ENCODE peak calls at places on chromosome 11, in six cellular contexts. One of them, this sample, is unnamed.

GRCh38 chr11:134497586-134497985 is 85.5 kb upstream of the B3GAT1 start:
- DNase-seq in heart left ventricle: no peak
- DNase-seq in K562: no peak
- DNase-seq in prostate gland: peak
- DNase-seq in right atrium auricular region: no peak
- DNase-seq in GM06990: no peak
- DNase-seq in this sample: no peak

GRCh38 chr11:118211006-118211405 is 13.8 kb downstream of the JAML start:
- DNase-seq in heart left ventricle: peak
- DNase-seq in K562: no peak
- DNase-seq in prostate gland: no peak
- DNase-seq in right atrium auricular region: no peak
- DNase-seq in GM06990: no peak
- DNase-seq in this sample: no peak

GRCh38 chr11:123569387-123569786 is 85.0 kb downstream of the SCN3B start:
- DNase-seq in heart left ventricle: no peak
- DNase-seq in K562: no peak
- DNase-seq in prostate gland: no peak
- DNase-seq in right atrium auricular region: no peak
- DNase-seq in GM06990: no peak
- DNase-seq in this sample: no peak

GRCh38 chr11:119671048-119671447 is 58.0 kb downstream of the NECTIN1 start:
- DNase-seq in heart left ventricle: peak
- DNase-seq in K562: no peak
- DNase-seq in prostate gland: no peak
- DNase-seq in right atrium auricular region: peak
- DNase-seq in GM06990: no peak
- DNase-seq in this sample: peak

GRCh38 chr11:123063396-123064267 is 1.7 kb upstream of the HSPA8 start:
- DNase-seq in heart left ventricle: peak
- DNase-seq in K562: peak
- DNase-seq in prostate gland: peak
- DNase-seq in right atrium auricular region: peak
- DNase-seq in GM06990: no peak
- DNase-seq in this sample: peak

GRCh38 chr11:92941676-92942571 is 27.5 kb upstream of the MTNR1B start:
- DNase-seq in heart left ventricle: no peak
- DNase-seq in K562: peak
- DNase-seq in prostate gland: no peak
- DNase-seq in right atrium auricular region: no peak
- DNase-seq in GM06990: no peak
- DNase-seq in this sample: no peak

GRCh38 chr11:70739811-70740474 is 341.6 kb downstream of the CTTN start:
- DNase-seq in heart left ventricle: no peak
- DNase-seq in K562: no peak
- DNase-seq in prostate gland: no peak
- DNase-seq in right atrium auricular region: no peak
- DNase-seq in GM06990: no peak
- DNase-seq in this sample: no peak

GRCh38 chr11:96246718-96247540 is 96.1 kb downstream of the MAML2 start:
- DNase-seq in heart left ventricle: no peak
- DNase-seq in K562: no peak
- DNase-seq in prostate gland: no peak
- DNase-seq in right atrium auricular region: no peak
- DNase-seq in GM06990: no peak
- DNase-seq in this sample: no peak

GRCh38 chr11:68467446-68467845 is 6.9 kb downstream of the PPP6R3 start:
- DNase-seq in heart left ventricle: no peak
- DNase-seq in K562: no peak
- DNase-seq in prostate gland: no peak
- DNase-seq in right atrium auricular region: no peak
- DNase-seq in GM06990: no peak
- DNase-seq in this sample: no peak

GRCh38 chr11:68461284-68461861 is 821 bp downstream of the PPP6R3 start:
- DNase-seq in heart left ventricle: no peak
- DNase-seq in K562: peak
- DNase-seq in prostate gland: no peak
- DNase-seq in right atrium auricular region: no peak
- DNase-seq in GM06990: no peak
- DNase-seq in this sample: no peak

GRCh38 chr11:68460741-68461283 is at the start of gene PPP6R3:
- DNase-seq in heart left ventricle: no peak
- DNase-seq in K562: no peak
- DNase-seq in prostate gland: no peak
- DNase-seq in right atrium auricular region: no peak
- DNase-seq in GM06990: no peak
- DNase-seq in this sample: no peak

GRCh38 chr11:68459886-68460740 is 439 bp upstream of the PPP6R3 start:
- DNase-seq in heart left ventricle: peak
- DNase-seq in K562: peak
- DNase-seq in prostate gland: peak
- DNase-seq in right atrium auricular region: peak
- DNase-seq in GM06990: peak
- DNase-seq in this sample: peak

DNA sequence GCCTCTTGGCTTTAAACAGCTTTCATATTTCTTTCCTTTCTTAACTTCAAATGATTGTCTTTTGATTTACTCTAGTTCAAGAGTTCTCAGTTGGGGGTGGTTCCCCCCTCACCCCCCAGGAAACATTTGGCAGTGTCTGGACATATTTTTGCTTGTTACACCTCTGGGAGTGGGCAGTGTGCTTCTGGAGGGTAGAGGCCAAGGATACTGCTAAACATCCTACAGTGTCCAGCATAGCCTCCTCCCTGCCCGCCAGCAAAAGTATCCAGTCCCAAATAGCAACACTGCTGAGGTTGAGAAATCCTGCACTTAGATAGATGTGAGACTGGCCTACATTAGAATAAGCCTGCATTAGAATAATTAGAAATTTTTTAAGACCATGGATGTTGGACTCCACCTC is 3.2 kb downstream of the PPP6R3 start:
- DNase-seq in heart left ventricle: no peak
- DNase-seq in K562: no peak
- DNase-seq in prostate gland: no peak
- DNase-seq in right atrium auricular region: no peak
- DNase-seq in GM06990: no peak
- DNase-seq in this sample: peak
- TF ChIP-seq CTCF in heart left ventricle: no peak
- TF ChIP-seq CTCF in K562: no peak
- TF ChIP-seq CTCF in prostate gland: no peak
- TF ChIP-seq CTCF in right atrium auricular region: no peak
- TF ChIP-seq CTCF in GM06990: no peak
- TF ChIP-seq CTCF in this sample: no peak

GRCh38 chr11:78140392-78141077 is 1.1 kb upstream of the ALG8 start:
- DNase-seq in heart left ventricle: no peak
- DNase-seq in K562: peak
- DNase-seq in prostate gland: no peak
- DNase-seq in right atrium auricular region: no peak
- DNase-seq in GM06990: no peak
- DNase-seq in this sample: no peak
- H3K4me3 ChIP-seq in heart left ventricle: peak
- H3K4me3 ChIP-seq in K562: peak
- H3K4me3 ChIP-seq in prostate gland: peak
- H3K4me3 ChIP-seq in right atrium auricular region: peak
- H3K4me3 ChIP-seq in GM06990: peak
- H3K4me3 ChIP-seq in this sample: peak

GRCh38 chr11:38824573-38824972 is 2226.5 kb upstream of the RAG2 start:
- DNase-seq in heart left ventricle: no peak
- DNase-seq in K562: peak
- DNase-seq in prostate gland: no peak
- DNase-seq in right atrium auricular region: no peak
- DNase-seq in GM06990: no peak
- DNase-seq in this sample: no peak
- TF ChIP-seq CTCF in heart left ventricle: no peak
- TF ChIP-seq CTCF in K562: no peak
- TF ChIP-seq CTCF in prostate gland: no peak
- TF ChIP-seq CTCF in right atrium auricular region: no peak
- TF ChIP-seq CTCF in GM06990: no peak
- TF ChIP-seq CTCF in this sample: no peak

GRCh38 chr11:94513091-94513490 is 830 bp downstream of the C11orf97 start:
- DNase-seq in heart left ventricle: no peak
- DNase-seq in K562: no peak
- DNase-seq in prostate gland: no peak
- DNase-seq in right atrium auricular region: no peak
- DNase-seq in GM06990: no peak
- DNase-seq in this sample: no peak
- H3K4me3 ChIP-seq in heart left ventricle: no peak
- H3K4me3 ChIP-seq in K562: no peak
- H3K4me3 ChIP-seq in prostate gland: no peak
- H3K4me3 ChIP-seq in right atrium auricular region: no peak
- H3K4me3 ChIP-seq in GM06990: no peak
- H3K4me3 ChIP-seq in this sample: no peak

GRCh38 chr11:11621881-11622706 is at the start of gene GALNT18:
- DNase-seq in heart left ventricle: peak
- DNase-seq in K562: peak
- DNase-seq in prostate gland: peak
- DNase-seq in right atrium auricular region: peak
- DNase-seq in GM06990: peak
- DNase-seq in this sample: peak

GRCh38 chr11:11622772-11623531 is 1.1 kb upstream of the GALNT18 start:
- DNase-seq in heart left ventricle: no peak
- DNase-seq in K562: no peak
- DNase-seq in prostate gland: peak
- DNase-seq in right atrium auricular region: no peak
- DNase-seq in GM06990: no peak
- DNase-seq in this sample: no peak

GRCh38 chr11:11620251-11620965 is 1.4 kb downstream of the GALNT18 start:
- DNase-seq in heart left ventricle: peak
- DNase-seq in K562: no peak
- DNase-seq in prostate gland: peak
- DNase-seq in right atrium auricular region: peak
- DNase-seq in GM06990: peak
- DNase-seq in this sample: peak

GRCh38 chr11:11620966-11621880 is 582 bp downstream of the GALNT18 start:
- DNase-seq in heart left ventricle: peak
- DNase-seq in K562: no peak
- DNase-seq in prostate gland: peak
- DNase-seq in right atrium auricular region: no peak
- DNase-seq in GM06990: peak
- DNase-seq in this sample: peak

GRCh38 chr11:11618973-11619435 is 2.8 kb downstream of the GALNT18 start:
- DNase-seq in heart left ventricle: no peak
- DNase-seq in K562: peak
- DNase-seq in prostate gland: no peak
- DNase-seq in right atrium auricular region: no peak
- DNase-seq in GM06990: no peak
- DNase-seq in this sample: no peak
- TF ChIP-seq CTCF in heart left ventricle: no peak
- TF ChIP-seq CTCF in K562: peak
- TF ChIP-seq CTCF in prostate gland: no peak
- TF ChIP-seq CTCF in right atrium auricular region: peak
- TF ChIP-seq CTCF in GM06990: no peak
- TF ChIP-seq CTCF in this sample: no peak

GRCh38 chr11:60363542-60364525 is 14.5 kb upstream of the MS4A7 start:
- DNase-seq in heart left ventricle: peak
- DNase-seq in K562: peak
- DNase-seq in prostate gland: peak
- DNase-seq in right atrium auricular region: peak
- DNase-seq in GM06990: peak
- DNase-seq in this sample: peak
- H3K4me3 ChIP-seq in heart left ventricle: no peak
- H3K4me3 ChIP-seq in K562: no peak
- H3K4me3 ChIP-seq in prostate gland: no peak
- H3K4me3 ChIP-seq in right atrium auricular region: no peak
- H3K4me3 ChIP-seq in GM06990: peak
- H3K4me3 ChIP-seq in this sample: no peak

GRCh38 chr11:44189986-44190882 is 94.8 kb downstream of the EXT2 start:
- DNase-seq in heart left ventricle: no peak
- DNase-seq in K562: no peak
- DNase-seq in prostate gland: no peak
- DNase-seq in right atrium auricular region: no peak
- DNase-seq in GM06990: no peak
- DNase-seq in this sample: no peak

GRCh38 chr11:44192701-44193100 is 97.2 kb downstream of the EXT2 start:
- DNase-seq in heart left ventricle: no peak
- DNase-seq in K562: no peak
- DNase-seq in prostate gland: no peak
- DNase-seq in right atrium auricular region: no peak
- DNase-seq in GM06990: no peak
- DNase-seq in this sample: no peak

GRCh38 chr11:44192015-44192380 is 96.5 kb downstream of the EXT2 start:
- DNase-seq in heart left ventricle: no peak
- DNase-seq in K562: no peak
- DNase-seq in prostate gland: no peak
- DNase-seq in right atrium auricular region: no peak
- DNase-seq in GM06990: no peak
- DNase-seq in this sample: no peak

GRCh38 chr11:44190883-44191230 is 95.4 kb downstream of the EXT2 start:
- DNase-seq in heart left ventricle: no peak
- DNase-seq in K562: no peak
- DNase-seq in prostate gland: no peak
- DNase-seq in right atrium auricular region: no peak
- DNase-seq in GM06990: no peak
- DNase-seq in this sample: no peak

DNA sequence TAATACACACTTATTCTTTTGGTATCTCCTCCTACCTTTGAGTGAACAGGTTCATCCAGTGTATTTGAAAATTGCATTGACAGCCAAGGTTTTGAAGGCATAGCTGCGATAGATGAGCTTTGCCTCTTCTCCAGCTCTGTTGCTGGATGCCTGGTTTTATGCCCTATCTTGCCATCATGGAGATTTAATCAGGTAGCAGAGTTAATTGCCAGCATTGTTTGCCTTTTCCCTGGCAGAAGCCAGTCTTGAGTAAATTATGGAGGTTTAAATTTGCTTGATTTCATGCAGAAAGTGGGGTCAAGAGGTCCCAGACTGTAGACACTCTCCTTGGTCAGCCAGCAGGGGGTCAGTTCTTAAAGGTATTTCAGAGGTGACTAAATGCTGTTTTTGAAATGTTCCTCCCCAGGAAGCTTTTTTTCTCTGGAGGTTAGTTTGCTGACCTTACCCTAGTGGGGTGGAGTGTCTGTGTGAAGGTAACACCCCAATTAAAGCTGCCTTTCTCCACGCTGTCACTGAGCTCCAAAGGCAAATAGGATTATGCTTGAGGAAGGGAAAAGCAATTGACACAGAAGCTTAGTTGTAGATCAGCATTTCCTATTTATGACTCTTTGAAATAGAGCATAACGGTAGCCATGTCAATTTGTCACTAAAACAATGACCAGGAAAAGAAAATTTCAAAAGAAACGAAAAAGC is 96.0 kb downstream of the EXT2 start:
- DNase-seq in heart left ventricle: no peak
- DNase-seq in K562: no peak
- DNase-seq in prostate gland: no peak
- DNase-seq in right atrium auricular region: no peak
- DNase-seq in GM06990: no peak
- DNase-seq in this sample: no peak
- TF ChIP-seq CTCF in heart left ventricle: no peak
- TF ChIP-seq CTCF in K562: no peak
- TF ChIP-seq CTCF in prostate gland: no peak
- TF ChIP-seq CTCF in right atrium auricular region: no peak
- TF ChIP-seq CTCF in GM06990: no peak
- TF ChIP-seq CTCF in this sample: no peak

This sample was measured in ovary.